ENCODE peak calls at places on chromosome 16, in four cellular contexts. T is PC-3, M is stomach, B is tibial nerve. Q is an unnamed sample. For H3K4me1, the result is how much of the 10 kb centered on the place peaks cover.

GRCh38 chr16:30142672-30143346 is 19.8 kb upstream of the MAPK3 start:
- DNase-seq in M (no peak), B (no peak), T (peak), Q (no peak)

GRCh38 chr16:75298252-75298651 is 46.8 kb upstream of the BCAR1 start:
- DNase-seq in B (no peak), M (no peak), T (no peak), Q (no peak)

GRCh38 chr16:11084484-11085024 is 140.2 kb downstream of the CLEC16A start:
- DNase-seq in T (peak), B (no peak), M (no peak), Q (no peak)

GRCh38 chr16:27403601-27403992 is 1.6 kb downstream of the IL21R start:
- DNase-seq in B (no peak), M (no peak), T (no peak), Q (no peak)

GRCh38 chr16:53892155-53892554 is 188.2 kb downstream of the FTO start:
- DNase-seq in T (peak), M (peak), B (peak), Q (peak)

GRCh38 chr16:55575621-55576020 is 9.1 kb downstream of the CAPNS2 start:
- DNase-seq in T (no peak), M (no peak), B (no peak), Q (no peak)

GRCh38 chr16:14608604-14609003 is 21.5 kb downstream of the PARN start:
- DNase-seq in T (no peak), M (no peak), B (no peak), Q (no peak)

GRCh38 chr16:63361032-63361624 is 1324.9 kb upstream of the CDH8 start:
- DNase-seq in B (peak), M (no peak), T (peak), Q (no peak)

GRCh38 chr16:14015948-14016347 is 55.2 kb upstream of the MRTFB start:
- DNase-seq in M (no peak), T (peak), B (no peak), Q (peak)

GRCh38 chr16:80176114-80176513 is 364.7 kb upstream of the DYNLRB2 start:
- DNase-seq in B (no peak), M (no peak), T (no peak), Q (no peak)

GRCh38 chr16:16051132-16051531 is 101.7 kb downstream of the ABCC1 start:
- DNase-seq in M (no peak), B (no peak), T (no peak), Q (no peak)

GRCh38 chr16:51193879-51194278 is 42.8 kb upstream of the SALL1 start:
- DNase-seq in T (no peak), B (no peak), M (no peak), Q (no peak)

GRCh38 chr16:24838554-24839266 is 7.1 kb upstream of the SLC5A11 start:
- DNase-seq in B (peak), T (peak), M (no peak), Q (no peak)

GRCh38 chr16:65769776-65770438 is 596.6 kb upstream of the CDH5 start:
- DNase-seq in T (peak), M (no peak), B (no peak), Q (no peak)

GRCh38 chr16:10836174-10836853 is 17.7 kb upstream of the TVP23A start:
- DNase-seq in T (no peak), B (no peak), M (no peak), Q (no peak)

GRCh38 chr16:22264786-22265185 is 32.4 kb upstream of the POLR3E start:
- DNase-seq in M (no peak), T (no peak), B (no peak), Q (no peak)

GRCh38 chr16:50674831-50675230 is 6.3 kb downstream of the SNX20 start:
- DNase-seq in B (no peak), M (no peak), T (peak), Q (no peak)

GRCh38 chr16:29745126-29745852 is 501 bp downstream of the C16orf54 start:
- DNase-seq in M (no peak), B (no peak), T (no peak), Q (no peak)

DNA sequence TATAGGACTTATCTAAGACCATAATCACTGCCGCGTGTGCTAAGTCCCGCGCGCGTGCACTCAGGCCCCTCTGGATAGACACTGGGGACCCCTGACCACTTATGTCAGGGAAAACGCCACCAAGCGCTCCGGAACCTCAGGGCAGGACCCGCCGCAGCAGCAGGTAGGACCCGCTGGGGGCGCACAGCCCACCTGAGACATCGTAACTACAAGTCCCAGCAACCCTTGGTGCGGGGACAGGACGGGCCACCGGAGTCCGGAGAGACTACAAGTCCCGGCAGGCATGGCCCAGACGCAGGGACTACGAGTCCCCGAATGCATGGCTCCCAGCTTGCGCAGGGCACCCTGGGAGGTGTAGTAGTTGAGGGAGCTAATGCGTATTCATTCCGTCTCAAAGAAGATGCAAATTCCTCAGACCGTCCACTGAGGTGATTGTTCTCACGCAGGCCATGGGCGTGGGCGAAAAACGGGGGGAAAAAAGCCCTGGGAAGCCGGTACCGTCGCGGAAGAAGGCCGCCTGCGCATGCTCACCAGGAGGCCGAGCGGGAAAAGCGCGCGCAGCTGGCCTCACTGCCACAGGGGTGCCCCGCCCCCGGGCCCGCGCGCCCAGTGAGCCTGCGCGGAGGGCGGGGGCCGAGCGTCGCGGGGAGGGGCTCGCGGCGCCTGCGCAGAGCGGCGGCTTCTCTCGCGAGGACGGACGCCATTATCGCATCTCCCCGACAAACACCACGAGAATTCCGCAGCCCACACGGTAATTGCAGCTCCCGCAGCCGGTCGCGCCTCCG is at the start of gene BANP:
- DNase-seq in B (peak), T (peak), M (peak), Q (peak)
- TF ChIP-seq CTCF in B (no peak), T (peak), M (peak), Q (no peak)

DNA sequence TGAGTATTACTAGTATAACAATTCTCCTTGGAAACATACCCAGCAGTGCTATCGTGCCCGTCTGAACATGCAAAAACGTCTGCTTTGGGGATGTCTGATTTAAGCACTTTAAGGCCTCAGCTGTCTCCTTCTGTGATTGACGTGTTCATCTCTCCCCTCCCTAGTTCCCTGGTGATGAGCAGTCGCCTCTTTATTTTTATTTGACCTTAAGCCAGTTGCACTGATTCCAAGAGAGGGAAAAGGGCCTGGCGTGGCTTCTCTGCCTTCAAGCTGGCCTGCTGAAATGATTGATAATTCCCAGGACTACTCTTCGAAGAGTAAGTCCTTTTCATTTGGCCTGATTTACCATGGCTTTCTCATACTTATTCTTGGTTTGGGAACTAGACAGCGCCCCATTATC is 65.3 kb downstream of the IQCK start:
- DNase-seq in T (no peak), B (peak), M (no peak), Q (no peak)
- H3K4me1 ChIP-seq in T (under half), B (under half), M (under half), Q (under half)

DNA sequence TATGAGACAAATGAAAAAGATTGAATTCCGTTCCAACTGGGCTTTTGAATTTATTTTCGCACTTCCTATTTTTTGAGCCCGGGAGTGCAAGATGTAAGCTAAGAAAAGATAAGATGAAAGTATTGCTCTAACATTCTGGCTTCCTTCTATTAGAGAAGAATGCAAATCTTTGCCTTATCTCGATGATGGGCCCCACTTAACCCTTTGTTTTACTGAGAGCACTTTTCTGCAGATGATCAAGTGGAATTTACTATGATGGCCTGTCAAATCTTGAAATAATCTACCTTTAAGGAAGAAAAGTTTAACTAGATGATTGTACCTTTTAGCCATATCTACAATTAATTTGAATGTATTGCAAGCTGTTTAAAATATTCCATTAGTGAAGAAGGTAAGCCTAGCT is 96.4 kb downstream of the WWOX start:
- DNase-seq in B (no peak), M (no peak), T (no peak), Q (no peak)
- H3K4me3 ChIP-seq in B (no peak), M (no peak), T (no peak), Q (no peak)

GRCh38 chr16:66878067-66878466 is 2.2 kb upstream of the PDP2 start:
- DNase-seq in M (no peak), T (no peak), B (no peak), Q (peak)
- TF ChIP-seq CTCF in M (no peak), T (no peak), B (no peak), Q (no peak)

DNA sequence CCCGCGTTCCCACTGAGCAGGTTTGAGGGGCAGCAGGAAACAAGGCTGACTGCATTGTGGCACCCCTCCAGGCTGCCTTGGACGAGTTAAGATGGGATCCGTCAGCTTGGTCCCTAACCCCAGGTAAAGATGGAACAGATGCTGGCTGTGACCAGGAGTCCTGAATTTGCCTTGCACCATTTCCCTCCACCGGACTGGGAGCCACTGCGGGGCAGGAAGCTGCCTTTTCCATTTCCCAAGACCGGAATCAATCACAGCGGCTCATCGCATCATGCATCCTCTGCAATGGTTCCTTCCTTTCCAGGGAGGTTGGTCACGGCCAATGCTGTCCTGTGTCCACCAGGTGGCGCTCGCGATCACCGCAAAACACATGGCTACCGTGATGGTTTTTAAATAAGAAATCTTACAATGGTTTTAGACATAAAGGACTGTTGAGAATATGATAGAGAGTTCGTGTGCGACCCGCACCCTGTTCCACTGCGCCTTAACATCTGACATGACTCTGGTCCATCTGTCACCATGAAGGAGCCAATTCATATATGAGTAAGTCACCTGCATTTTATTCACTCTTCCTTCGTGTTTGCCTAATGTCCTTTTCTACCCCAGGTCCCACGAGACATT is 6.8 kb upstream of the MEAK7 start:
- DNase-seq in B (peak), T (peak), M (peak), Q (peak)
- H3K4me1 ChIP-seq in B (under half), T (under half), M (under half), Q (under half)

GRCh38 chr16:9689597-9689996 is 492.6 kb downstream of the GRIN2A start:
- DNase-seq in B (no peak), T (no peak), M (no peak), Q (no peak)
- H3K4me3 ChIP-seq in B (no peak), T (no peak), M (no peak), Q (no peak)

GRCh38 chr16:272633-273546 is 2.9 kb downstream of the RGS11 start:
- DNase-seq in M (no peak), T (no peak), B (no peak), Q (no peak)

GRCh38 chr16:276360-277077 is 775 bp upstream of the RGS11 start:
- DNase-seq in M (no peak), T (no peak), B (no peak), Q (no peak)

GRCh38 chr16:275786-276232 is at the start of gene RGS11:
- DNase-seq in B (no peak), M (no peak), T (no peak), Q (no peak)

GRCh38 chr16:273547-274421 is 2.0 kb downstream of the RGS11 start:
- DNase-seq in M (peak), T (peak), B (no peak), Q (peak)

GRCh38 chr16:275041-275621 is 613 bp downstream of the RGS11 start:
- DNase-seq in M (no peak), B (no peak), T (no peak), Q (peak)
- TF ChIP-seq CTCF in M (no peak), B (no peak), T (no peak), Q (no peak)